ENCODE peak calls at places on chromosomes 5 and 9, in six cellular contexts. G is D721Med; U is T-helper 2 cell treated with Interferon-gamma antibody and Interleukin-4, amounts not matched to agents 5 μg/mL and 100 μg/mL, for 36 hours; Q is KG1; X is heart right ventricle; Z is tibial nerve. O is an unnamed sample.

GRCh38 chr9:81874926-81875325 is 53.3 kb upstream of the SPATA31D4 start:
- DNase-seq in Z (no peak), U (no peak), G (no peak), Q (no peak), X (no peak), O (no peak)

GRCh38 chr9:4225291-4226119 is 74.4 kb downstream of the GLIS3 start:
- DNase-seq in G (no peak), Z (no peak), Q (no peak), X (no peak), U (no peak), O (no peak)

GRCh38 chr5:157828031-157828948 is 30.7 kb downstream of the CLINT1 start:
- DNase-seq in Z (no peak), X (no peak), Q (no peak), G (no peak), U (no peak), O (no peak)

GRCh38 chr9:110900917-110901316 is 137.4 kb downstream of the LPAR1 start:
- DNase-seq in Q (no peak), Z (no peak), U (no peak), G (no peak), X (no peak), O (no peak)

GRCh38 chr5:137613554-137614265 is 114.6 kb upstream of the SPOCK1 start:
- DNase-seq in U (peak), X (no peak), G (no peak), Q (no peak), Z (no peak), O (no peak)

GRCh38 chr9:12775963-12776774 is 1.3 kb downstream of the LURAP1L start:
- DNase-seq in Z (peak), X (peak), U (no peak), Q (no peak), G (no peak), O (no peak)

GRCh38 chr9:134218230-134218629 is 53.9 kb upstream of the RNU6ATAC start:
- DNase-seq in X (no peak), Z (no peak), Q (no peak), U (no peak), G (no peak), O (no peak)

GRCh38 chr5:129460121-129460950 is at the start of gene ADAMTS19:
- DNase-seq in U (peak), X (peak), G (no peak), Z (no peak), Q (no peak), O (no peak)

GRCh38 chr9:82457281-82457680 is 468.7 kb downstream of the SPATA31D1 start:
- DNase-seq in X (no peak), U (no peak), Z (no peak), Q (no peak), G (no peak), O (no peak)

GRCh38 chr5:87113848-87114247 is 153.8 kb upstream of the RASA1 start:
- DNase-seq in Z (no peak), X (no peak), Q (no peak), U (no peak), G (no peak), O (no peak)

GRCh38 chr9:127814619-127815511 is 12.2 kb downstream of the FPGS start:
- DNase-seq in U (no peak), G (no peak), Z (no peak), X (no peak), Q (no peak), O (no peak)

GRCh38 chr9:105026451-105026850 is 98.5 kb upstream of the ABCA1 start:
- DNase-seq in U (no peak), X (no peak), Q (no peak), G (no peak), Z (no peak), O (no peak)

GRCh38 chr9:126158591-126159519 is 167.8 kb upstream of the MVB12B start:
- DNase-seq in U (no peak), Q (no peak), G (no peak), Z (no peak), X (no peak), O (no peak)

GRCh38 chr5:108216890-108217289 is 165.0 kb downstream of the FBXL17 start:
- DNase-seq in Z (no peak), Q (no peak), G (no peak), U (no peak), X (no peak), O (no peak)

GRCh38 chr5:174843263-174844250 is 119.2 kb downstream of the MSX2 start:
- DNase-seq in Z (no peak), X (no peak), Q (no peak), U (no peak), G (no peak), O (no peak)

GRCh38 chr5:73709536-73710129 is 83.6 kb downstream of the ARHGEF28 start:
- DNase-seq in Q (no peak), U (no peak), G (no peak), Z (no peak), X (no peak), O (no peak)

GRCh38 chr9:115992834-115993233 is 160.8 kb upstream of the PAPPA start:
- DNase-seq in Q (no peak), G (no peak), U (no peak), Z (no peak), X (no peak), O (no peak)

GRCh38 chr5:16736158-16736994 is 119.6 kb upstream of the RETREG1 start:
- DNase-seq in G (no peak), Q (no peak), Z (no peak), X (no peak), U (no peak), O (no peak)

GRCh38 chr5:172498431-172499129 is 44.3 kb upstream of the SH3PXD2B start:
- DNase-seq in U (no peak), G (no peak), X (no peak), Z (no peak), Q (no peak), O (no peak)

GRCh38 chr9:135284386-135285134 is 195.0 kb upstream of the PPP1R26 start:
- DNase-seq in Z (no peak), U (no peak), G (no peak), Q (no peak), X (no peak), O (no peak)

GRCh38 chr5:131787736-131788135 is 9.1 kb downstream of the FNIP1 start:
- DNase-seq in Q (no peak), Z (no peak), G (no peak), X (no peak), U (no peak), O (no peak)

GRCh38 chr5:10601246-10602030 is 37.6 kb downstream of the ANKRD33B start:
- DNase-seq in X (peak), G (no peak), Z (peak), U (no peak), Q (no peak), O (no peak)

GRCh38 chr9:111937781-111938426 is 41.3 kb downstream of the UGCG start:
- DNase-seq in U (peak), Q (no peak), X (peak), Z (no peak), G (no peak), O (peak)

GRCh38 chr5:7208911-7209310 is 187.0 kb upstream of the ADCY2 start:
- DNase-seq in U (no peak), Z (peak), Q (no peak), X (no peak), G (no peak), O (no peak)